ENCODE peak calls at places on chromosomes 6 and 20, in nine cellular contexts. K, W, Q, F, G, L, H, P and S are unnamed samples.

GRCh38 chr20:57465943-57466342 is 59.0 kb downstream of the CTCFL start:
- DNase-seq in Q (no peak), H (no peak), K (no peak), G (no peak), F (no peak), W (no peak), L (no peak), P (no peak), S (no peak)

GRCh38 chr6:43258807-43259686 is 15.8 kb downstream of the TTBK1 start:
- DNase-seq in W (no peak), F (no peak), K (no peak), P (no peak), G (no peak), H (no peak), Q (no peak), L (no peak), S (no peak)

GRCh38 chr6:19399406-19399805 is 437.8 kb upstream of the ID4 start:
- DNase-seq in W (peak; percentile 68), P (no peak), Q (no peak), L (peak; percentile 35), F (no peak), H (no peak), K (peak; percentile 17), G (no peak), S (no peak)

GRCh38 chr20:45359406-45360148 is 3.4 kb upstream of the SYS1 start:
- DNase-seq in K (no peak), Q (no peak), L (no peak), P (no peak), W (peak; percentile 60), F (no peak), G (no peak), H (no peak), S (no peak)

GRCh38 chr20:61354501-61354900 is 102.4 kb downstream of the CDH4 start:
- DNase-seq in W (no peak), H (no peak), Q (no peak), F (no peak), K (no peak), G (no peak), L (no peak), P (no peak), S (no peak)

GRCh38 chr20:45963059-45964011 is 8.7 kb downstream of the ZNF335 start:
- DNase-seq in H (no peak), P (no peak), Q (no peak), W (peak; percentile 34), K (no peak), G (no peak), F (no peak), L (peak; percentile 63), S (no peak)

GRCh38 chr6:32796848-32797776 is 19.7 kb downstream of the HLA-DOB start:
- DNase-seq in F (peak; percentile 86), W (peak; percentile 53), H (peak; percentile 82), Q (peak; percentile 31), P (peak; percentile 77), G (peak; percentile 71), K (peak; percentile 90), L (peak; percentile 36), S (peak; percentile 85)

GRCh38 chr6:79070206-79070825 is 7.7 kb downstream of the PHIP start:
- DNase-seq in P (no peak), Q (no peak), W (no peak), G (no peak), F (no peak), K (no peak), L (no peak), H (no peak), S (no peak)

GRCh38 chr6:152091201-152091600 is 283.7 kb downstream of the ESR1 start:
- DNase-seq in H (no peak), Q (no peak), L (no peak), P (no peak), F (no peak), G (no peak), W (no peak), K (no peak), S (no peak)

GRCh38 chr6:37206674-37207073 is 36.7 kb downstream of the PIM1 start:
- DNase-seq in F (no peak), K (no peak), G (no peak), P (no peak), W (no peak), Q (no peak), L (no peak), H (no peak), S (no peak)